ENCODE peak calls at places on chromosomes 3 and 15, in seven cellular contexts. B is A549, K is stomach, F is tibial nerve, Q is IMR-90, D is suprapubic skin, M is heart left ventricle. T is an unnamed sample.

GRCh38 chr3:141393151-141394076 is 25.1 kb downstream of the ZBTB38 start:
- DNase-seq in B (no peak), K (no peak), F (no peak), Q (no peak), D (no peak), M (no peak), T (no peak)

GRCh38 chr3:174028673-174029072 is 631.1 kb downstream of the NLGN1 start:
- DNase-seq in B (no peak), K (no peak), F (no peak), Q (no peak), D (no peak), M (no peak), T (no peak)

GRCh38 chr15:63114465-63114864 is 7.2 kb upstream of the LACTB start:
- DNase-seq in B (no peak), K (no peak), F (no peak), Q (no peak), D (no peak), M (no peak), T (no peak)

GRCh38 chr3:37800022-37800493 is 61.6 kb upstream of the CTDSPL start:
- DNase-seq in B (no peak), K (no peak), F (no peak), Q (peak; percentile 80), D (no peak), M (no peak), T (peak; percentile 31)

GRCh38 chr15:78438595-78439285 is 724 bp downstream of the IREB2 start:
- DNase-seq in B (peak; percentile 43), K (no peak), F (no peak), Q (no peak), D (no peak), M (no peak), T (no peak)

GRCh38 chr3:24318668-24319287 is 175.9 kb downstream of the THRB start:
- DNase-seq in B (peak; percentile 6), K (no peak), F (no peak), Q (peak; percentile 5), D (no peak), M (no peak), T (no peak)

GRCh38 chr3:53324011-53324544 is 23.3 kb downstream of the DCP1A start:
- DNase-seq in B (no peak), K (no peak), F (no peak), Q (no peak), D (no peak), M (peak; percentile 56), T (no peak)

GRCh38 chr3:24165583-24165982 is 220.5 kb downstream of the NR1D2 start:
- DNase-seq in B (no peak), K (no peak), F (no peak), Q (no peak), D (no peak), M (no peak), T (no peak)

GRCh38 chr15:70528270-70528706 is 235.1 kb downstream of the UACA start:
- DNase-seq in B (no peak), K (peak; percentile 55), F (no peak), Q (peak; percentile 54), D (peak; percentile 45), M (no peak), T (peak; percentile 46)

GRCh38 chr15:98035134-98035533 is 74.6 kb downstream of the ARRDC4 start:
- DNase-seq in B (no peak), K (no peak), F (no peak), Q (no peak), D (no peak), M (no peak), T (no peak)

GRCh38 chr15:86892774-86893449 is 813.2 kb downstream of the AGBL1 start:
- DNase-seq in B (no peak), K (no peak), F (no peak), Q (no peak), D (no peak), M (no peak), T (no peak)

GRCh38 chr3:13080591-13080990 is 7.4 kb upstream of the IQSEC1 start:
- DNase-seq in B (no peak), K (no peak), F (peak; percentile 58), Q (no peak), D (no peak), M (peak; percentile 71), T (peak; percentile 39)

GRCh38 chr3:42490243-42490642 is 12.2 kb upstream of the VIPR1 start:
- DNase-seq in B (no peak), K (peak; percentile 97), F (no peak), Q (no peak), D (peak; percentile 81), M (peak; percentile 69), T (no peak)

GRCh38 chr3:172034786-172035685 is 4.3 kb upstream of the FNDC3B start:
- DNase-seq in B (no peak), K (no peak), F (no peak), Q (peak; percentile 33), D (no peak), M (no peak), T (no peak)

GRCh38 chr15:31302778-31303433 is 23.7 kb upstream of the KLF13 start:
- DNase-seq in B (no peak), K (no peak), F (no peak), Q (no peak), D (peak; percentile 74), M (no peak), T (peak; percentile 84)

GRCh38 chr15:84842781-84843180 is 25.6 kb downstream of the ALPK3 start:
- DNase-seq in B (no peak), K (no peak), F (no peak), Q (no peak), D (no peak), M (no peak), T (no peak)

GRCh38 chr3:106231086-106231485 is 362.3 kb upstream of the CBLB start:
- DNase-seq in B (no peak), K (no peak), F (no peak), Q (no peak), D (no peak), M (no peak), T (no peak)

GRCh38 chr15:78840661-78841060 is 29.4 kb upstream of the ADAMTS7 start:
- DNase-seq in B (no peak), K (no peak), F (no peak), Q (no peak), D (no peak), M (no peak), T (peak; percentile 16)

GRCh38 chr15:44038801-44039200 is 156.3 kb downstream of the FRMD5 start:
- DNase-seq in B (no peak), K (no peak), F (no peak), Q (peak; percentile 66), D (no peak), M (no peak), T (no peak)

GRCh38 chr15:67240235-67241131 is 14.0 kb downstream of the AAGAB start:
- DNase-seq in B (peak; percentile 55), K (peak; percentile 43), F (no peak), Q (no peak), D (no peak), M (no peak), T (no peak)

GRCh38 chr15:63833246-63833696 is 477 bp downstream of the HERC1 start:
- DNase-seq in B (peak; percentile 45), K (peak; percentile 40), F (no peak), Q (peak; percentile 36), D (peak; percentile 84), M (peak; percentile 32), T (peak; percentile 89)

GRCh38 chr3:66149269-66149668 is 71.5 kb upstream of the SLC25A26 start:
- DNase-seq in B (no peak), K (no peak), F (no peak), Q (no peak), D (no peak), M (no peak), T (no peak)

GRCh38 chr3:123883656-123884257 is 375 bp downstream of the MYLK start:
- DNase-seq in B (peak; percentile 18), K (no peak), F (no peak), Q (no peak), D (no peak), M (no peak), T (no peak)

GRCh38 chr3:123878807-123879206 is 5.3 kb downstream of the MYLK start:
- DNase-seq in B (no peak), K (no peak), F (no peak), Q (no peak), D (no peak), M (no peak), T (no peak)

GRCh38 chr3:123881771-123882170 is 2.4 kb downstream of the MYLK start:
- DNase-seq in B (no peak), K (no peak), F (no peak), Q (no peak), D (no peak), M (no peak), T (no peak)

GRCh38 chr3:123883111-123883510 is 1.0 kb downstream of the MYLK start:
- DNase-seq in B (no peak), K (no peak), F (no peak), Q (no peak), D (no peak), M (no peak), T (no peak)

GRCh38 chr3:123880998-123881561 is 3.1 kb downstream of the MYLK start:
- DNase-seq in B (peak; percentile 41), K (no peak), F (no peak), Q (peak; percentile 63), D (no peak), M (no peak), T (no peak)
- TF ChIP-seq CTCF in B (peak; percentile 45), K (peak; percentile 17), F (no peak), Q (peak; percentile 63), D (peak; percentile 20), M (no peak), T (no peak)

GRCh38 chr15:89315375-89315929 is 19.2 kb downstream of the POLG start:
- DNase-seq in B (no peak), K (no peak), F (no peak), Q (no peak), D (no peak), M (no peak), T (no peak)
- TF ChIP-seq POLR2A in B (no peak), K (no peak), F (no peak), Q (no peak), D (no peak), M (no peak), T (no peak)

DNA sequence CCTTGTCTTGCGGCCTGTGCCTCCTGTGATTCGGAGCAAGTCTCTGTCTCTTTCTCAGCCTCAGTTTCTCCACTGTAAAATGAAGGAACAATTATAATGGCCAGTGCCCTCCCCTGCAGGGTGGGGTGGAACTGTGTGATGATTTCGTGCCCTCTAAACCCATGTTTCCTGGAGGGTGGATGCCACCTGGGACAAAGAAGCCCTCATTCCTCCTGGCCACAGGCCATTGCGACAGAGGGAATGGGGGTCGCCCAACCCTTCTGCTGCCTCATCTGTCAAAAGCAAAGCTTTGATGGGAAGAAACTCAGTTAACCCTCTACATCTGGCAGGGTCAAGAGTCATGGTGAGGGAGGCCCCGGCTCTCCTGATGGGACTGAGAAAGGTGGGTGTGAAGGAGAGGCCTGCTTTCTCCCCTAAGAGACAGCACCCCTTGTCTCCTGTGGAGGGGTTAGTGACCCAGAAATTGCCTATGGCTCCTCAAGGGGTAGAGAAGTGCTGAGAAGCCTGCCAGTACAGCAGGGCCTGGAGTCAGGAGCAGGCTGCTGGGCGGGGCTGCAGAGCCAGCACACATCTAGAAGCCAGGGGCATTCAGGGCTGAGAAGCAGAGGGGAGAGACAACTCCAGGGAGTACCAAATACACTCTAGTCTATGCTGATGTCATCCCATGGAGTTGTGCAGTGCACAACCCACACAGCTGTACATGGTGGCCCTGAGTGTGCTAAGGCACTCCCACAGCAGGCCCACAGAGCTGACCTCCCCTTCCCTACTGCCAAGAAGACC is 61.0 kb downstream of the PLXNA1 start:
- DNase-seq in B (no peak), K (no peak), F (no peak), Q (no peak), D (no peak), M (no peak), T (no peak)
- TF ChIP-seq CTCF in B (no peak), K (no peak), F (no peak), Q (no peak), D (no peak), M (no peak), T (no peak)

GRCh38 chr3:195856410-195857084 is 44.8 kb upstream of the MUC4 start:
- DNase-seq in B (no peak), K (no peak), F (no peak), Q (no peak), D (no peak), M (no peak), T (no peak)
- TF ChIP-seq POLR2A in B (no peak), K (no peak), F (no peak), Q (no peak), D (no peak), M (no peak), T (no peak)